ENCODE peak calls at places on chromosome X, in five cellular contexts. One of them, this sample, is unnamed.

GRCh38 chrX:140733766-140734342 is 24.3 kb downstream of the LINC00632 start:
- DNase-seq in foreskin fibroblast: peak; percentile 56
- DNase-seq in mucosa of descending colon: peak; percentile 1
- DNase-seq in thoracic aorta: no peak
- DNase-seq in fibroblast of mammary gland: peak; percentile 68
- DNase-seq in this sample: peak; percentile 45

GRCh38 chrX:124098089-124098488 is 136.6 kb downstream of the STAG2 start:
- DNase-seq in foreskin fibroblast: peak; percentile 30
- DNase-seq in mucosa of descending colon: no peak
- DNase-seq in thoracic aorta: no peak
- DNase-seq in fibroblast of mammary gland: peak; percentile 54
- DNase-seq in this sample: peak; percentile 35

GRCh38 chrX:64176876-64177275 is 28.6 kb downstream of the AMER1 start:
- DNase-seq in foreskin fibroblast: peak; percentile 4
- DNase-seq in mucosa of descending colon: no peak
- DNase-seq in thoracic aorta: no peak
- DNase-seq in fibroblast of mammary gland: peak; percentile 2
- DNase-seq in this sample: peak; percentile 0

GRCh38 chrX:11757729-11758399 is at the start of gene MSL3:
- DNase-seq in foreskin fibroblast: peak; percentile 84
- DNase-seq in mucosa of descending colon: peak; percentile 57
- DNase-seq in thoracic aorta: peak; percentile 11
- DNase-seq in fibroblast of mammary gland: peak; percentile 63
- DNase-seq in this sample: peak; percentile 13

GRCh38 chrX:148416931-148417330 is 83.5 kb upstream of the AFF2 start:
- DNase-seq in foreskin fibroblast: peak; percentile 0
- DNase-seq in mucosa of descending colon: no peak
- DNase-seq in thoracic aorta: no peak
- DNase-seq in fibroblast of mammary gland: peak; percentile 66
- DNase-seq in this sample: peak; percentile 65

GRCh38 chrX:116272328-116272727 is 101.8 kb downstream of the AGTR2 start:
- DNase-seq in foreskin fibroblast: peak; percentile 73
- DNase-seq in mucosa of descending colon: peak; percentile 6
- DNase-seq in thoracic aorta: no peak
- DNase-seq in fibroblast of mammary gland: peak; percentile 91
- DNase-seq in this sample: peak; percentile 96

GRCh38 chrX:151974336-151975227 is at the start of gene GABRE:
- DNase-seq in foreskin fibroblast: peak; percentile 77
- DNase-seq in mucosa of descending colon: peak; percentile 72
- DNase-seq in thoracic aorta: no peak
- DNase-seq in fibroblast of mammary gland: peak; percentile 26
- DNase-seq in this sample: no peak

GRCh38 chrX:16185725-16186136 is 18.4 kb downstream of the MAGEB17 start:
- DNase-seq in foreskin fibroblast: peak; percentile 75
- DNase-seq in mucosa of descending colon: no peak
- DNase-seq in thoracic aorta: no peak
- DNase-seq in fibroblast of mammary gland: peak; percentile 84
- DNase-seq in this sample: peak; percentile 78

GRCh38 chrX:45775462-45775861 is 574.8 kb upstream of the DIPK2B start:
- DNase-seq in foreskin fibroblast: peak; percentile 89
- DNase-seq in mucosa of descending colon: no peak
- DNase-seq in thoracic aorta: no peak
- DNase-seq in fibroblast of mammary gland: peak; percentile 88
- DNase-seq in this sample: peak; percentile 92

GRCh38 chrX:23228454-23228853 is 106.2 kb upstream of the PTCHD1 start:
- DNase-seq in foreskin fibroblast: no peak
- DNase-seq in mucosa of descending colon: no peak
- DNase-seq in thoracic aorta: no peak
- DNase-seq in fibroblast of mammary gland: no peak
- DNase-seq in this sample: no peak

GRCh38 chrX:130975947-130976346 is 72.9 kb upstream of the ENOX2 start:
- DNase-seq in foreskin fibroblast: peak; percentile 54
- DNase-seq in mucosa of descending colon: peak; percentile 66
- DNase-seq in thoracic aorta: no peak
- DNase-seq in fibroblast of mammary gland: peak; percentile 62
- DNase-seq in this sample: peak; percentile 57

GRCh38 chrX:689983-690382 is 59.4 kb downstream of the SHOX start:
- DNase-seq in foreskin fibroblast: no peak
- DNase-seq in mucosa of descending colon: no peak
- DNase-seq in thoracic aorta: no peak
- DNase-seq in fibroblast of mammary gland: no peak
- DNase-seq in this sample: no peak

DNA sequence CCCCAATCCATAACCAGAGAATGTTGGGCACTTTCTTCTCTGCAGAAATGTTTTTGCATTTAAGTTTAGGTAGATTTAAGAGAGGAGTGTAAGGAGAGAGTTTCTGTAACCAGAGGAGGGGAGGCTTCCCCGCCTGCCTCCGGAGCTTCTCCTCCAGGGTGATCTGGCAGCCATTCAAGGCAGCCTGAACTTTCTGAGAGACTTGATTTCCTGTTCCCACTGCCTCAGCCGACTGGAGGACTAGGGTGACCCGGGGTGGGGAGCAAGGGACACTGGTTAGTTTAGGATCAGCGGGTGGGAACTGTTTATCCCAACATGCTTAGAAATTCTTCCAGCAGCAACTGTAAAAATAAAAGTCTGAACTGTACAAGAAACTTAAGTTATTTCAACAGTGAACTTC is 15.1 kb downstream of the FAM9C start:
- DNase-seq in foreskin fibroblast: peak; percentile 62
- DNase-seq in mucosa of descending colon: peak; percentile 65
- DNase-seq in thoracic aorta: no peak
- DNase-seq in fibroblast of mammary gland: peak; percentile 30
- DNase-seq in this sample: peak; percentile 32
- H3K4me3 ChIP-seq in foreskin fibroblast: no peak overlapping the region
- H3K4me3 ChIP-seq in mucosa of descending colon: no peak overlapping the region
- H3K4me3 ChIP-seq in thoracic aorta: peak overlapping the region; percentile 41
- H3K4me3 ChIP-seq in fibroblast of mammary gland: no peak overlapping the region
- H3K4me3 ChIP-seq in this sample: no peak overlapping the region

GRCh38 chrX:129316461-129316860 is 206.8 kb downstream of the SMARCA1 start:
- DNase-seq in foreskin fibroblast: no peak
- DNase-seq in mucosa of descending colon: no peak
- DNase-seq in thoracic aorta: no peak
- DNase-seq in fibroblast of mammary gland: no peak
- DNase-seq in this sample: no peak

GRCh38 chrX:129323115-129323514 is 200.2 kb downstream of the SMARCA1 start:
- DNase-seq in foreskin fibroblast: no peak
- DNase-seq in mucosa of descending colon: no peak
- DNase-seq in thoracic aorta: no peak
- DNase-seq in fibroblast of mammary gland: no peak
- DNase-seq in this sample: no peak

DNA sequence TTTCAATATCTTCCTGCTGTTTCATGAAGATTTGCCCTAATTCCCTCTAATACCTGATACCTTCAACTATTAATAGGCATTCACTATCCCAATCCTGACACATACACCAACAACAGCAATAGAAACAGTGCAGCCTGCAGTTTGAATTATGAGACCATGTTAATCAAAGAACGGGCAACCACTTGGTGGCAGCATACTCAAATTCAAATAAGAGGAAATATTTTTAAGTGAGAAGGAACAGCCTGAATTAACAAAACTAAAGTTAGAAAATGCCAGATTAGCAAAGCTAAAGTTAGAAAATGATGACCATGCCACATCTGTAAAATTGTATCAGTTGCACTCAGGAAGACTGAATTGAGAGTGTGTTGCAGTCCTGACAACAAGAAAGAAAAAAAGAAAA is 204.9 kb downstream of the SMARCA1 start:
- DNase-seq in foreskin fibroblast: peak; percentile 10
- DNase-seq in mucosa of descending colon: peak; percentile 64
- DNase-seq in thoracic aorta: no peak
- DNase-seq in fibroblast of mammary gland: peak; percentile 29
- DNase-seq in this sample: peak; percentile 13
- TF ChIP-seq CTCF in foreskin fibroblast: no peak
- TF ChIP-seq CTCF in mucosa of descending colon: no peak
- TF ChIP-seq CTCF in thoracic aorta: no peak
- TF ChIP-seq CTCF in fibroblast of mammary gland: peak; percentile 25
- TF ChIP-seq CTCF in this sample: no peak

GRCh38 chrX:72201836-72202536 is 20.4 kb downstream of the PIN4 start:
- DNase-seq in foreskin fibroblast: peak; percentile 73
- DNase-seq in mucosa of descending colon: no peak
- DNase-seq in thoracic aorta: no peak
- DNase-seq in fibroblast of mammary gland: peak; percentile 80
- DNase-seq in this sample: peak; percentile 79

GRCh38 chrX:72208126-72208525 is 26.6 kb downstream of the PIN4 start:
- DNase-seq in foreskin fibroblast: peak; percentile 48
- DNase-seq in mucosa of descending colon: no peak
- DNase-seq in thoracic aorta: no peak
- DNase-seq in fibroblast of mammary gland: peak; percentile 45
- DNase-seq in this sample: peak; percentile 23

GRCh38 chrX:72202792-72203401 is 21.3 kb downstream of the PIN4 start:
- DNase-seq in foreskin fibroblast: no peak
- DNase-seq in mucosa of descending colon: no peak
- DNase-seq in thoracic aorta: no peak
- DNase-seq in fibroblast of mammary gland: no peak
- DNase-seq in this sample: no peak

DNA sequence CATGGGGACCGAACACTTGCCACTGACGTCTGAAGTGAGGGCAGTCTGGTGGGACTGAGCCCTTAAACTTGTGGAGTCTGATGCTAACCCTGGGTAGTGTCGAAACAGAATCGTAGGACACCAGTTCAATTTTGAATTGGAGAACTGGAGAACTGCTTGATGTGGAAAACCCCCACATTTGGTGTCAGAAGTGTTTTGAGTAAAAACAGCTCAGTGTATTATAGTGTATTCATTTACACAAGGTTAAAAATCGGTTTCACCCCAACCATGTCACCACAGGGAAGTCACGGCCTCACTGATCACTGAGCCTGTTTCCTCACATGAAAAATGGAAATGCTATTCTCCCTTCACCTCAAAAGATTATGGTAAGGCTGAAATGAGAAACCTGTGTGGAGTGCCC is 21.9 kb downstream of the PIN4 start:
- DNase-seq in foreskin fibroblast: no peak
- DNase-seq in mucosa of descending colon: no peak
- DNase-seq in thoracic aorta: no peak
- DNase-seq in fibroblast of mammary gland: no peak
- DNase-seq in this sample: no peak
- H3K4me3 ChIP-seq in foreskin fibroblast: no peak overlapping the region
- H3K4me3 ChIP-seq in mucosa of descending colon: no peak overlapping the region
- H3K4me3 ChIP-seq in thoracic aorta: no peak overlapping the region
- H3K4me3 ChIP-seq in fibroblast of mammary gland: no peak overlapping the region
- H3K4me3 ChIP-seq in this sample: no peak overlapping the region

DNA sequence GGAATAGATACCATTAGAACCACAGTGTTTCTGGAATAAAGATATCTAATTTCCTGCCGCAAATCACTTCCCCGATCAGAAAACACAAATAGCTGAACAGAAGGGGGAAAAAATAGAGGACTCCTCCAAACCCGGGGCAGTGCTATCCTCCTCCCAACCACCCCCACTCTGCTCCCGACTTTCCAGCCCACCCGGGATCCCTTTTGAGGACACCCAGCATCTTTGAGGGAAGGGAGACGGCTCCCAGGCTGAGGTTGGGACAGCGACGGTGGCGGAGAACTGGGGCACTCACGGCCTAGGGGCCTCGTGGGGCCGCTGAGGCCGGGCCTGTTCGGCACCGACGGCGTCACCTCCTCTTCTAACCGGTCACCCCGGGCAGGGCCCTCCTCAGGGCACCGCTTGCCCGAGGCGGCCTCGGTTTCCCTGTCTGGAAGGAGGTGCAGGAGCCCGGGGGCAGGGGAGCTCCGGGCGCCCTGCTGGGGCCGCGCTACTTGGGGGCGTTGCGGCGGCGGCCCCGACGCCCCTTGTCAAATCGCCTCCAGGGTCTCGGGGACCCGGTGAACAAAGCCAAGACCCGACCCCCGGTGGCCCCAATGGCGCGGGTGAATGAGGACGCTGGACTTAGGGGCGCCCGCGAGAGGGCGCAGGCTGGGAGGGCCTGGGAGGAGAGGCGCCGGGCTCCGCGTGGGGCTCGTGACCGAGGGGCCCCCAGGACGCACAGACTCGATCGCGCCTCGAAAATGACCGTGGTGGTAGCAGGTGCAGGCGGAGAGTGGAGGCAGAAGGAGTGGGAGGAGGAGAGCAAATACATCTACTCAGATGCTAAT is 6.9 kb upstream of the ARX start:
- DNase-seq in foreskin fibroblast: no peak
- DNase-seq in mucosa of descending colon: no peak
- DNase-seq in thoracic aorta: no peak
- DNase-seq in fibroblast of mammary gland: no peak
- DNase-seq in this sample: no peak
- TF ChIP-seq CTCF in foreskin fibroblast: no peak
- TF ChIP-seq CTCF in mucosa of descending colon: no peak
- TF ChIP-seq CTCF in thoracic aorta: no peak
- TF ChIP-seq CTCF in fibroblast of mammary gland: no peak
- TF ChIP-seq CTCF in this sample: peak; percentile 20

DNA sequence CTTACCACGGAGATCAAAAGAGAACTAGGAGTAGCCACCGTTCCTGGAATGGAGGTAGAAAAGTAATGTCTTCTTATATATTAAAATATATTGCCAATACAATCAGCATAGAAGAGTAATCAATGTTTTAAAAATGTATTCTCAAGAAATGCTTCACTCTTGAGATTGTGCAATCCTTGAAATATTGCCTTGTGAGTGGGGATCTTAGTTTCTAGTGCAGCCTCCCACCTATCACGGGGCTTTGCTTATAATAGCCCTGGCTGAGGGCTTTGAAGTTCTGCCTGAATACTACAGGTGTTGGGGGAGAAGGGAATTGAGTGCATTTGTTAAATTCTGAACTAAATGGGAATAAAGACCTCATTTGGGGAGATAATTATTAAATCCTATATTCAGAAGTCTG is 55.5 kb downstream of the VGLL1 start:
- DNase-seq in foreskin fibroblast: no peak
- DNase-seq in mucosa of descending colon: no peak
- DNase-seq in thoracic aorta: no peak
- DNase-seq in fibroblast of mammary gland: no peak
- DNase-seq in this sample: no peak
- H3K4me3 ChIP-seq in foreskin fibroblast: no peak overlapping the region
- H3K4me3 ChIP-seq in mucosa of descending colon: no peak overlapping the region
- H3K4me3 ChIP-seq in thoracic aorta: no peak overlapping the region
- H3K4me3 ChIP-seq in fibroblast of mammary gland: no peak overlapping the region
- H3K4me3 ChIP-seq in this sample: no peak overlapping the region

GRCh38 chrX:28586891-28587635 is at the start of gene IL1RAPL1:
- DNase-seq in foreskin fibroblast: peak; percentile 41
- DNase-seq in mucosa of descending colon: no peak
- DNase-seq in thoracic aorta: no peak
- DNase-seq in fibroblast of mammary gland: peak; percentile 31
- DNase-seq in this sample: peak; percentile 13
- TF ChIP-seq CTCF in foreskin fibroblast: no peak
- TF ChIP-seq CTCF in mucosa of descending colon: no peak
- TF ChIP-seq CTCF in thoracic aorta: no peak
- TF ChIP-seq CTCF in fibroblast of mammary gland: peak; percentile 11
- TF ChIP-seq CTCF in this sample: peak; percentile 3

DNA sequence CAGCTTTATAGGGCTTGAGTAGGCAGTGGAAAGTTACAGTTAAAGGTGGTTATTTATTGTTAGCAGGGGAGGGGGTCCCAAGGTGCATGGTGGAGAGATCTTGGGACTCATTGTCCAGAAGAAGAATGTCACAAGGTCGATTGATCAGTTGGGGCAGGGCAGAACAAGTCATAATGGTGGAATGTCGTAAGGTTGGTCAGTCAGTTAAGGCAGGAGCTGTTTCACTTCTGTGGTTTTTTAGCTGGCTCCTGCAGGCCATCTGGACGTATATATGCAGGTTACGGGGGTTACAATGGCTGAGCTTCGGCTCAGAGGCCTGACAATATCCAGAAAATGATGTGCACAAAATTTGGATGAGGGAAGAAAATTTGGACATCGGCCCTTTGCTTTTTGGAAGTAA is 7.1 kb downstream of the OFD1 start:
- DNase-seq in foreskin fibroblast: no peak
- DNase-seq in mucosa of descending colon: no peak
- DNase-seq in thoracic aorta: no peak
- DNase-seq in fibroblast of mammary gland: no peak
- DNase-seq in this sample: no peak
- H3K4me3 ChIP-seq in foreskin fibroblast: no peak overlapping the region
- H3K4me3 ChIP-seq in mucosa of descending colon: no peak overlapping the region
- H3K4me3 ChIP-seq in thoracic aorta: no peak overlapping the region
- H3K4me3 ChIP-seq in fibroblast of mammary gland: no peak overlapping the region
- H3K4me3 ChIP-seq in this sample: no peak overlapping the region

GRCh38 chrX:66130469-66130868 is 33.6 kb upstream of the HEPH start:
- DNase-seq in foreskin fibroblast: no peak
- DNase-seq in mucosa of descending colon: no peak
- DNase-seq in thoracic aorta: no peak
- DNase-seq in fibroblast of mammary gland: no peak
- DNase-seq in this sample: no peak
- TF ChIP-seq CTCF in foreskin fibroblast: no peak
- TF ChIP-seq CTCF in mucosa of descending colon: no peak
- TF ChIP-seq CTCF in thoracic aorta: no peak
- TF ChIP-seq CTCF in fibroblast of mammary gland: no peak
- TF ChIP-seq CTCF in this sample: no peak

This sample was measured in bronchial epithelial cell.